ENCODE peak calls at places on chromosome 16, in six cellular contexts. S, J, B, F, Z and M are unnamed samples.
A peak's percentile ranks its signal among the peaks of the same experiment; 100 is the strongest.

GRCh38 chr16:17282247-17282646 is 188.5 kb downstream of the XYLT1 start:
- DNase-seq in S (no peak), J (no peak), B (no peak), F (no peak), Z (no peak), M (no peak)

GRCh38 chr16:76207270-76207669 is 69.9 kb upstream of the CNTNAP4 start:
- DNase-seq in S (no peak), J (no peak), B (no peak), F (no peak), Z (no peak), M (peak; percentile 69)

GRCh38 chr16:58409316-58409973 is 17.2 kb downstream of the GINS3 start:
- DNase-seq in S (peak; percentile 87), J (no peak), B (no peak), F (no peak), Z (peak; percentile 48), M (no peak)

GRCh38 chr16:74160759-74161158 is 135.9 kb upstream of the PSMD7 start:
- DNase-seq in S (no peak), J (no peak), B (no peak), F (no peak), Z (no peak), M (no peak)

GRCh38 chr16:17305694-17306093 is 165.1 kb downstream of the XYLT1 start:
- DNase-seq in S (no peak), J (no peak), B (no peak), F (no peak), Z (no peak), M (no peak)

GRCh38 chr16:20041924-20042596 is 31.6 kb downstream of the GPR139 start:
- DNase-seq in S (no peak), J (no peak), B (no peak), F (no peak), Z (no peak), M (no peak)

GRCh38 chr16:85471469-85472431 is 141.4 kb upstream of the GSE1 start:
- DNase-seq in S (peak; percentile 83), J (no peak), B (no peak), F (peak; percentile 30), Z (no peak), M (no peak)

GRCh38 chr16:86362155-86362849 is 148.0 kb upstream of the FOXF1 start:
- DNase-seq in S (no peak), J (no peak), B (no peak), F (no peak), Z (no peak), M (no peak)

GRCh38 chr16:59593256-59593655 is 859.1 kb upstream of the GOT2 start:
- DNase-seq in S (no peak), J (no peak), B (no peak), F (no peak), Z (no peak), M (no peak)

GRCh38 chr16:20918486-20919239 is 18.1 kb downstream of the LYRM1 start:
- DNase-seq in S (no peak), J (no peak), B (peak; percentile 87), F (peak; percentile 25), Z (no peak), M (no peak)

GRCh38 chr16:88939814-88940195 is 37.2 kb downstream of the CBFA2T3 start:
- DNase-seq in S (peak; percentile 26), J (no peak), B (no peak), F (no peak), Z (no peak), M (no peak)

GRCh38 chr16:69171325-69172095 is 15.5 kb upstream of the SNTB2 start:
- DNase-seq in S (peak; percentile 40), J (no peak), B (no peak), F (no peak), Z (no peak), M (no peak)

GRCh38 chr16:65068151-65068740 is 53.6 kb downstream of the CDH11 start:
- DNase-seq in S (no peak), J (no peak), B (no peak), F (no peak), Z (no peak), M (no peak)

GRCh38 chr16:47612711-47613110 is 151.6 kb downstream of the PHKB start:
- DNase-seq in S (no peak), J (no peak), B (no peak), F (no peak), Z (no peak), M (no peak)

GRCh38 chr16:72400257-72401078 is 228.5 kb upstream of the PMFBP1 start:
- DNase-seq in S (peak; percentile 19), J (no peak), B (no peak), F (peak; percentile 67), Z (peak; percentile 23), M (peak; percentile 86)

GRCh38 chr16:85570213-85570734 is 42.8 kb upstream of the GSE1 start:
- DNase-seq in S (peak; percentile 45), J (no peak), B (no peak), F (no peak), Z (no peak), M (no peak)

GRCh38 chr16:24541534-24541933 is 2.2 kb downstream of the RBBP6 start:
- DNase-seq in S (no peak), J (no peak), B (no peak), F (no peak), Z (no peak), M (no peak)

GRCh38 chr16:72362972-72363371 is 191.0 kb upstream of the PMFBP1 start:
- DNase-seq in S (no peak), J (no peak), B (no peak), F (no peak), Z (no peak), M (no peak)

GRCh38 chr16:31371619-31372484 is 16.9 kb downstream of the ITGAX start:
- DNase-seq in S (no peak), J (no peak), B (no peak), F (no peak), Z (no peak), M (no peak)

GRCh38 chr16:17101646-17102045 is 369.1 kb downstream of the XYLT1 start:
- DNase-seq in S (no peak), J (no peak), B (no peak), F (no peak), Z (no peak), M (peak; percentile 75)

GRCh38 chr16:89786474-89787364 is 29.7 kb downstream of the FANCA start:
- DNase-seq in S (no peak), J (no peak), B (no peak), F (no peak), Z (no peak), M (no peak)

GRCh38 chr16:53498984-53499383 is 4.0 kb downstream of the AKTIP start:
- DNase-seq in S (no peak), J (no peak), B (no peak), F (no peak), Z (no peak), M (no peak)

GRCh38 chr16:22311520-22311919 is 14.3 kb downstream of the POLR3E start:
- DNase-seq in S (no peak), J (no peak), B (no peak), F (no peak), Z (no peak), M (no peak)

GRCh38 chr16:48098472-48098871 is 57.3 kb downstream of the ABCC12 start:
- DNase-seq in S (no peak), J (no peak), B (no peak), F (no peak), Z (no peak), M (no peak)

GRCh38 chr16:56985288-56985961 is 3.9 kb upstream of the NLRC5 start:
- DNase-seq in S (peak; percentile 30), J (no peak), B (peak; percentile 83), F (peak; percentile 73), Z (peak; percentile 89), M (peak; percentile 58)
- H3K4me3 ChIP-seq in S (no peak overlapping the region), J (peak overlapping the region; percentile 18), B (no peak overlapping the region), F (no peak overlapping the region), Z (no peak overlapping the region), M (no peak overlapping the region)

GRCh38 chr16:79754081-79754872 is 153.7 kb upstream of the MAF start:
- DNase-seq in S (no peak), J (no peak), B (no peak), F (peak; percentile 31), Z (no peak), M (no peak)
- TF ChIP-seq CTCF in S (no peak), J (peak; percentile 8), B (no peak), F (no peak), Z (no peak), M (peak; percentile 41)

DNA sequence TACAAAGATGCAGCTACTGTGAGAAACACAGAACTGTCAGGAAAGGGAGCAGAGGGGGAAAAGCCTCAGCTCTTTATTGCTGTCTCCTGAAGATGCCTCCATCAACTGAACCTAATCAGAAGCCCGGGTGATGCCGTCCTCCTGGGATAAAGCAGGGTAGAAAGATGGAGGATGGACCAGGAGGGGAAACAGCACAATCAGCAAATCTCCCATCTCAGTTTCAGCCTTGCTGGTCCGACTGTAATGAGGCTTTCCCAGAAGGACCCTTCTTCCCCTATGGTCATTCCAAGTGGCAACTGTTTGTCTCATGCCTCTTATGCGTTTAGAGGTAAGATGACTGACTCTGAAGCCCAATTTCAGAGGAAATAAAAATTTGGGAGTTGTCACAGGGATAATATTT is 24.3 kb downstream of the ZFP1 start:
- DNase-seq in S (no peak), J (no peak), B (no peak), F (no peak), Z (no peak), M (no peak)
- H3K9me3 ChIP-seq in S (no peaks in the 10 kb centered on the region), J (peaks cover 32% of the 10 kb centered on the region), B (peaks cover 74% of the 10 kb centered on the region), F (peaks cover 47% of the 10 kb centered on the region), Z (peaks cover 44% of the 10 kb centered on the region), M (peaks cover 97% of the 10 kb centered on the region)

DNA sequence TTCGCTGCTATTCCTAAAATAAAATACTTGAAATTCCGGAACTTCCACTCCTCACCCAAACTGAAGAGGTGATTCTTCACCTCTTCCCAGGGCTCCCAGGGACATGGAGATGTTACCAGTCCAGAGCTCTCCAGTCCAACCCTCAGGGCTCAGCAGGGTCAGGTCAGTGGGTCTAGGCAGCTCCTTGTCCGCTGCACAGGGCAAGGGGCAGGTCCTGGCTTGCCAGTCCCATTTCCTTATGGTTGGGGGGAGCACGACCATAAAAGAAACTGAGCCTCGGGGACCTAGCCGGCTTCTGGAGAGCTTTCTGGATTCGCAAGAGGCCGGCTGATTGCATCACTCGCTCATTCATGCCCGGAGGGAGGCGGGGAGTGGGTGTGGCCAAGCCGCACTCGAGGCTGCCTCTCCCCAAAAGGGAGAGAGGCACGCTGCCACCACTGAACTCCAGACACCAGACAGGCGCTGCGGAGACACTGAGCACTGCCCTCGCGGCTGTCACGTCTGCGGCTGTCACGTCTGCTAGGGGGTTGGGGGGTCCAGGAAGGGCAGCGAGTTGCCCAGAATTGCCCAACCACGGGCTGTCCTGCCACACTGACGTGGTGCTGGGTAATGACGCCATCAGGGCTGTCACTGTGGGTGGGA is 15.8 kb downstream of the SLC7A5 start:
- DNase-seq in S (peak; percentile 96), J (peak; percentile 87), B (peak; percentile 98), F (peak; percentile 96), Z (peak; percentile 97), M (peak; percentile 93)
- H3K4me3 ChIP-seq in S (peak overlapping the region; percentile 18), J (peak overlapping the region; percentile 28), B (no peak overlapping the region), F (no peak overlapping the region), Z (peak overlapping the region; percentile 30), M (no peak overlapping the region)

GRCh38 chr16:14284371-14284770 is 213.3 kb downstream of the MRTFB start:
- DNase-seq in S (no peak), J (no peak), B (no peak), F (no peak), Z (no peak), M (no peak)

GRCh38 chr16:14285542-14286380 is 214.6 kb downstream of the MRTFB start:
- DNase-seq in S (peak; percentile 91), J (peak; percentile 100), B (peak; percentile 95), F (peak; percentile 95), Z (peak; percentile 91), M (peak; percentile 98)

GRCh38 chr16:14283786-14284185 is 212.7 kb downstream of the MRTFB start:
- DNase-seq in S (no peak), J (no peak), B (no peak), F (no peak), Z (no peak), M (peak; percentile 51)

GRCh38 chr16:14286381-14287230 is 215.5 kb downstream of the MRTFB start:
- DNase-seq in S (no peak), J (no peak), B (no peak), F (peak; percentile 51), Z (peak; percentile 48), M (peak; percentile 68)

GRCh38 chr16:14284930-14285541 is 213.9 kb downstream of the MRTFB start:
- DNase-seq in S (peak; percentile 67), J (no peak), B (no peak), F (peak; percentile 77), Z (peak; percentile 56), M (no peak)
- TF ChIP-seq CTCF in S (peak; percentile 16), J (no peak), B (peak; percentile 56), F (peak; percentile 60), Z (no peak), M (peak; percentile 59)